ENCODE peak calls at places on chromosomes 3 and 15, in four cellular contexts. V is WTC11, O is K562, K is HepG2. D is an unnamed sample.

GRCh38 chr15:48564690-48565089 is 80.8 kb downstream of the FBN1 start:
- DNase-seq in V (no peak), K (no peak), O (no peak), D (no peak)

GRCh38 chr15:58554758-58555157 is 123.0 kb downstream of the LIPC start:
- DNase-seq in K (no peak), O (no peak), V (no peak), D (no peak)

GRCh38 chr15:83289160-83289559 is 4.7 kb upstream of the BNC1 start:
- DNase-seq in V (no peak), K (no peak), O (no peak), D (no peak)

GRCh38 chr15:68307131-68307928 is 29.8 kb downstream of the FEM1B start:
- DNase-seq in V (no peak), K (no peak), O (no peak), D (no peak)

GRCh38 chr3:52193059-52193458 is 4.9 kb upstream of the ALAS1 start:
- DNase-seq in O (no peak), V (no peak), K (no peak), D (peak)

GRCh38 chr3:27796365-27796875 is 74.3 kb upstream of the EOMES start:
- DNase-seq in V (no peak), O (no peak), K (no peak), D (no peak)

GRCh38 chr15:99496302-99496629 is 69.5 kb upstream of the MEF2A start:
- DNase-seq in K (no peak), V (no peak), O (no peak), D (no peak)

GRCh38 chr3:14606663-14607339 is 44.8 kb upstream of the CCDC174 start:
- DNase-seq in K (no peak), O (no peak), V (no peak), D (no peak)

GRCh38 chr15:82986442-82986780 is 401 bp downstream of the RAMAC start:
- DNase-seq in V (no peak), O (no peak), K (no peak), D (no peak)

GRCh38 chr3:11637901-11638668 is 5.6 kb downstream of the VGLL4 start:
- DNase-seq in O (no peak), V (no peak), K (no peak), D (no peak)

GRCh38 chr3:141498592-141499223 is 11.9 kb downstream of the RASA2 start:
- DNase-seq in O (no peak), V (no peak), K (no peak), D (no peak)

GRCh38 chr3:17562845-17563244 is 179.6 kb downstream of the TBC1D5 start:
- DNase-seq in K (no peak), V (no peak), O (no peak), D (no peak)

GRCh38 chr15:80059786-80060489 is 462 bp downstream of the ZFAND6 start:
- DNase-seq in V (peak), O (peak), K (peak), D (peak)

GRCh38 chr15:66865622-66866611 is 163.9 kb downstream of the SMAD6 start:
- DNase-seq in O (no peak), V (no peak), K (no peak), D (no peak)
- TF ChIP-seq HMGXB4 in O (no peak), V (no peak), K (no peak), D (no peak)

GRCh38 chr3:76107935-76108570 is 322.7 kb upstream of the ZNF717 start:
- DNase-seq in O (peak), V (peak), K (peak), D (peak)
- TF ChIP-seq HMGXB4 in O (no peak), V (no peak), K (no peak), D (no peak)

DNA sequence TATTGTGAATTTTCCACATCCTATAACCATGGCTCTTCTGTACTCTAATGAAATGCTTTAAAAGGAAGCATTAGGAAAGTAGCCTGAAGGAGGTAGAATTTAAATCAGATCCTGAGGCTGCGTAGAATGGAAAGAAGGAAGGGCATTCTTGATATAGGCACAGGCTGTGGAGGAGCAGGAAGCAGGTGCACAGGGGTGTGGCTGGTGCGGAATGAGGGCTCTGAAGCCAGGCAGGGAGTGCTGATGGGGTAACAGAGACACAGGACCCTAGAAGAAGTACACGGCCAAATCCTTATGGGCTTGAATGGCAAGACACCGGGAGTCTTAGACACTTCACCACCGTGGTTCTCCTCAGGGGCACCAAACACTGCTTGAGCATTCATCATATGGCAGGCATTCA is 97.0 kb downstream of the MYLK start:
- DNase-seq in O (no peak), K (no peak), V (no peak), D (no peak)
- TF ChIP-seq HMGXB4 in O (no peak), K (no peak), V (no peak), D (no peak)

GRCh38 chr15:33201376-33202189 is 7.1 kb upstream of the FMN1 start:
- DNase-seq in V (peak), K (peak), O (peak), D (peak)
- TF ChIP-seq HMGXB4 in V (no peak), K (no peak), O (no peak), D (no peak)

GRCh38 chr15:62390793-62391543 is 225.9 kb upstream of the C2CD4B start:
- DNase-seq in V (peak), O (peak), K (peak), D (peak)
- TF ChIP-seq HMGXB4 in V (no peak), O (no peak), K (no peak), D (no peak)

GRCh38 chr3:129280183-129280582 is 1.5 kb downstream of the HMCES start:
- DNase-seq in V (no peak), K (no peak), O (no peak), D (no peak)

GRCh38 chr3:129281726-129282125 is 3.1 kb downstream of the HMCES start:
- DNase-seq in O (no peak), K (no peak), V (no peak), D (no peak)

GRCh38 chr3:129277829-129278271 is 820 bp upstream of the HMCES start:
- DNase-seq in V (peak), O (peak), K (no peak), D (no peak)

GRCh38 chr3:129278439-129278969 is at the start of gene HMCES:
- DNase-seq in O (peak), V (peak), K (peak), D (peak)

DNA sequence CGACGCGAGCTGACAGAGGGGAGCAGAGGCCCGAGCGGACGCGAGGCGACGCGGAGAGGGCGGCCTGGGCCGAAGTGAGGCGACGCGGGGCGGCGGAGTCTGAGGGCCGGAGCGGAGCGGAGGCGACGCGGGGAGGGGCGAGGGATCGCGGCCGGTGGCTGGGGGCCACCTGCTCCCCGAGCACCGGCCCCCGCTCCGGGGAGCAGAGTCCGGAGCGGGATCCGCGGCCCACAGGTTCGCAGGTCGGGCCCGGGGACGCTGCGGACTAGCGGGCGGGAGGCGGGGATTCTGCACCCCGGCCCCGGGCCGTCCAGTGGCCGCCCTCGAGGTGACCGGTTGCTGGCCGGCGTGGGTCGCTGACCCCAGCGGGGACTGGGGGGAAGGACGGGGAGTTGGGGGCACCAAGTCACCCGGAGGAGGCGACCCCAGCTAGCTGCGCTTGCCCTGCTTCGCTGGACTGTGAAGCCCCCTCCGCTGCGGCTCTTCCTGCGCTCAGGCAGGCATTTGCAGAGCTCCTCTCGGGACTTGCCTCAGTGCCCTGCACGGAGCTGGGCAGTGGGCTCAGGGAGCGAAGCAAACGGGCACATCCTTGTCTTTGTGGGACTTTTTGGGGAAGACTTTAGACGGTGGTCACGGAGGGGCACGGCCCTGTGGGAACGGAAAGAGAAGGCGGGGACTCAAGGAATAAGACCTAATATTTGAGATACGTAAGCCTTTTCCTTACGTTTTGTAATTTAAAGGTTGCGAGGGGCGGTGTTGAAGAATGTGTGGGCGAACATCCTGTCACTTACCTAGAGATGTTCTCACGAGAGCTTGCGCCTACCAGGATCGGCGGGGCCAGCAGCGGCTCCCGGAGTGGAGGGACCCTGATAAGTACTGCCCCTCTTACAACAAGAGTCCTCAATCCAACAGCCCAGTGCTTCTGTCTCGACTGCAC is 568 bp downstream of the HMCES start:
- DNase-seq in O (peak), V (peak), K (peak), D (peak)
- TF ChIP-seq HMGXB4 in O (no peak), V (peak), K (peak), D (no peak)

DNA sequence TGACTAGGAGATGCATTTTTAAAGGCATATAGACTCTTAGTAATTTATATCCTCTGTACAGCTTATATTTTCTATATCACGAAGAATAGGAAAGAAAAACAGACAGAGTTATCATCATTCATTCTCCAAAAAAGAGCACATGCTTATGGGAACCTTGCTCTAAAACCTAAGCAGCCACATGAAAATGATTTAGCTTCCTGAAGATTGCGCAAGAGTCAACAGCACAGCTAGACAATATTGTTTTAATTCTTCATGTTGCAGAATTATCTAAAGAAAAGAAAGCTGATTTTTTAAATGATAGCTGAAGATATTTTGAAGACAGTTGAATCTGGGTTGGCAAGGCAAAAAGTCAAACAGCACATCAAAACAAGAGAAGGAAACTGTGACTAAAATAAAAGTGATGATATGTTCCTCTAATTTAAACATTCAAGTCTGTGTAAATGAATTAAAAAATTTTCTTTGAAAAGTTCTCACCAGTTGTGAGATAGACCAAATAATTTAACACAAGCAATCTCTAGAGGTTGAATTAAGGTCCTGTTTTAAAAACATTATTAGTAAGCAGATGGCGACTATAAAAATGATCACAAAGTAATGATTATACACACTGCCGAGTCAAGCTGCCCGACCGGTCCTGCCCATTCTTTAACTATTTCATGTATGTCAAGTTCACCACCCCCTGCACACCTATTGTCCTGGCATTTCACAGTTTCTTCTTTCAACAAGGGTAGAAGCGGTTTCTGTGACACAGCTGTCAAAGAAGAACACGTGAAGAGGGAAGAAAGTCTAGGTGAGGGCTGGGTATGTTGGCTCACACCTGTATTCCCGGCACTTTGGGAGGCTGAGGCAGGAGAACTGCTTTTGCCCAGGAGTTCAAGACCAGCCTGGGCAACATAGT is 74.2 kb upstream of the BHLHE40 start:
- DNase-seq in O (no peak), K (no peak), V (no peak), D (no peak)
- TF ChIP-seq HMGXB4 in O (no peak), K (no peak), V (no peak), D (no peak)